ENCODE peak calls at places on chromosomes 13 and 19, in four cellular contexts. T is breast epithelium, U is heart right ventricle, X is psoas muscle. I is an unnamed sample. For H3K9me3, the result is how much of the 10 kb centered on the place peaks cover.

GRCh38 chr19:459724-460511 is 915 bp downstream of the SHC2 start:
- DNase-seq in T (peak), U (peak), X (peak), I (no peak)

GRCh38 chr19:5691205-5691929 is 1.3 kb downstream of the RPL36 start:
- DNase-seq in T (peak), U (peak), X (peak), I (peak)

GRCh38 chr13:90997951-90998350 is 349.5 kb upstream of the MIR17HG start:
- DNase-seq in T (no peak), U (no peak), X (no peak), I (no peak)

GRCh38 chr13:64709079-64709478 is 2521.1 kb downstream of the PCDH9 start:
- DNase-seq in T (no peak), U (no peak), X (no peak), I (no peak)

GRCh38 chr19:1914826-1915341 is 9.7 kb downstream of the ADAT3 start:
- DNase-seq in T (no peak), U (no peak), X (no peak), I (no peak)

GRCh38 chr19:33798701-33799111 is 2.0 kb downstream of the KCTD15 start:
- DNase-seq in T (no peak), U (no peak), X (no peak), I (no peak)

GRCh38 chr19:10701955-10702307 is 692 bp downstream of the QTRT1 start:
- DNase-seq in T (no peak), U (no peak), X (no peak), I (no peak)

GRCh38 chr13:113390874-113391497 is 27.1 kb upstream of the GRTP1 start:
- DNase-seq in T (no peak), U (no peak), X (no peak), I (peak)

GRCh38 chr19:13169769-13170168 is 19.6 kb downstream of the IER2 start:
- DNase-seq in T (peak), U (no peak), X (no peak), I (no peak)

GRCh38 chr19:15197275-15198005 is 3.4 kb downstream of the NOTCH3 start:
- DNase-seq in T (no peak), U (no peak), X (no peak), I (no peak)

GRCh38 chr13:112079696-112080095 is 12.7 kb downstream of the SOX1 start:
- DNase-seq in T (no peak), U (no peak), X (no peak), I (no peak)

GRCh38 chr13:95191821-95192220 is 109.4 kb downstream of the ABCC4 start:
- DNase-seq in T (no peak), U (peak), X (peak), I (peak)

GRCh38 chr13:81487151-81487550 is 1146.2 kb upstream of the SPRY2 start:
- DNase-seq in T (no peak), U (no peak), X (no peak), I (no peak)

GRCh38 chr13:87669379-87669978 is 1.7 kb upstream of the SLITRK5 start:
- DNase-seq in T (no peak), U (no peak), X (no peak), I (no peak)

GRCh38 chr13:35531551-35531950 is 55.1 kb upstream of the MAB21L1 start:
- DNase-seq in T (no peak), U (no peak), X (no peak), I (no peak)

GRCh38 chr19:41872384-41872774 is 4.7 kb upstream of the CD79A start:
- DNase-seq in T (no peak), U (no peak), X (no peak), I (no peak)

GRCh38 chr13:26621731-26622401 is 64.4 kb downstream of the WASF3 start:
- DNase-seq in T (no peak), U (no peak), X (no peak), I (no peak)

GRCh38 chr13:26616126-26616525 is 58.6 kb downstream of the WASF3 start:
- DNase-seq in T (no peak), U (no peak), X (no peak), I (no peak)

GRCh38 chr13:26614721-26615120 is 57.2 kb downstream of the WASF3 start:
- DNase-seq in T (no peak), U (no peak), X (no peak), I (no peak)

GRCh38 chr13:26619321-26619720 is 61.8 kb downstream of the WASF3 start:
- DNase-seq in T (no peak), U (no peak), X (no peak), I (no peak)

GRCh38 chr13:26618726-26619125 is 61.2 kb downstream of the WASF3 start:
- DNase-seq in T (no peak), U (no peak), X (no peak), I (no peak)
- H3K9me3 ChIP-seq in T (under half), U (under half), X (under half), I (under half)

GRCh38 chr13:102089177-102089576 is 312.7 kb downstream of the FGF14 start:
- DNase-seq in T (no peak), U (no peak), X (no peak), I (no peak)
- TF ChIP-seq CTCF in T (no peak), U (peak), X (no peak), I (no peak)

GRCh38 chr19:55940306-55940705 is 7.3 kb upstream of the NLRP8 start:
- DNase-seq in T (no peak), U (no peak), X (no peak), I (no peak)
- H3K9me3 ChIP-seq in T (under half), U (under half), X (under half), I (under half)

DNA sequence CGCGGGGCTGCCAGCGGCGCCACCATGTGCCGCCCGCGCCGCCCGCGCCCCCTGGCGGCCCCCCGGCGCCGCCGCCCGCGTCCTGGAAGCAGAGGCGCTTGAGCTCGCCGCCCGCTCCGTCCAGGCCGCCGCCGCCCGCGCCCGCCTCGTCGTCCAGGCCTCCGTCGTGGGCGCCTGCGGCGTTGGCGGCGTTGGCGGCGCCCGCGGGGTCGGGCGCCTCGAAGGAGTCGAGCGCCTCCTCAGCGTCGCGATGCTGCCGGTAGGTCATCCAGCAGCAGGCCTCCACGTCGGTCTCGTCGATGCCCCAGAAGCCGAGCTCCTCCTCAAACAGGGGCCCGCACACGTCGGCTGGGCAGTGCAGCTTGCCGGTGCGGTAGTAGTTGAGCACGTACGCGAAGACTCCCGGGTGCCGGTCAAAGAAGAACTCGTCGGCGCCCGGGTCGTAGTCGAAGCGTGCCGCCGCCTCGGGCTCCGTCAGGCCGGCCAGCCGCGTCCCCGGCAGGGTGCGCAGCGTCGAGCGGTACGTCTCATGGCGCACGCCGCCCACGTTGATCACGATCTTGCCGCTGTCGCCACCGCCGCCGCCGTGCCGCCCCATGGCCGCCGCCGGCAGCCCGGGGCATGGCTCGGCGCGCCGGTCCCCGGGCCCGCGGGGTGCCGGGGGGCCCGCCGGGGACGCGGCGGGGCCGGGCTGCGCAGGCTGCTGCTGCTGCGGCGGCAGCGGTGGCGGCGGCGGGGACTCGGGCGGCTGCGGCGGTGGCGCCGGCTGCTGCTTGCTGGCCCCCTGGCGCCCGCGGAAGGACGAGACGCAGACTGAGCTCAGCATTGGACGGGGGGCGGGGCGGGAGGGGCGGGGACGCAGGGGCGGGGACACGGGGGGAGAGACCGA is 676 bp downstream of the KCNC3 start:
- DNase-seq in T (no peak), U (no peak), X (no peak), I (peak)
- TF ChIP-seq CTCF in T (peak), U (no peak), X (peak), I (no peak)

DNA sequence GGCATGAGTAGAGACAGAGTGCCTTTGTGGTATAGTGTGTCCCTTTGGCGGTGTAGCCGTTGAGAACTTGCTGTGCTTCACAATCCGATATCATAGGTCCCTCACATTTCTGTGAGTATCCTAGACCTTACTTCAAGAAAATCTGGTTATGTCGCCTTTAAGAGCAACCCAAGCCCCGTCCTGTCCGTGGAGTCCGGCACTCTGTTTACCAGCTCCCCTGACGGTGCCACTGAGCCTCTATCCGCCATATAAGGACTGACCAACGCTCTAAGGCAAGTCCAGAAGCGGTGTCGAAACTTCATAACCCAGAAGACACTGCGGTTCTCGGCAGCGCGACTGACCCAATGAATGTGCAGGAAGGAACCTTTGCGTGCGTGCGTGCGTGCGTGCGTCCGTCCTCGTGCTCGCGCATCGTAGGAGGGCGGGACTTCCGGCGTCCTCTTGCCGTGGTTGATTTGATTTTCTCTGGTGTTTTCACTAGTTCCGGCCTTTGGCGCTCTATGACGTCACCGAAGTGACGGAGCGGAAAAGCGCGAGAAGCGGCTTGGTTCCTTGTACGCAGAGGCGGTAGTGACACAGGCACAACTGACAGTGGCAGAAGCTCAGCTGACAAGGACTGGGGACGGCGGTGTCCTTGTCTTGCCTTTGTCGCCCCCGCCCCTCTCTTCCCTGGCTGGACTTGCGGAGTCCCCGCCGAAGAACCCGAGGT is at the start of the genes TRAPPC2B and ZNF547:
- DNase-seq in T (peak), U (peak), X (peak), I (peak)
- H3K9me3 ChIP-seq in T (under half), U (half or more), X (under half), I (under half)

GRCh38 chr19:6769006-6769637 is 1.9 kb upstream of the SH2D3A start:
- DNase-seq in T (no peak), U (no peak), X (no peak), I (no peak)
- TF ChIP-seq CTCF in T (peak), U (peak), X (peak), I (peak)